ENCODE peak calls at places on chromosomes 5 and 9, in six cellular contexts. E is lung; P is cerebellar cortex; V is activated T-helper 1 cell treated with anti-CD3 and anti-CD28 coated beads, Interleukin-12 subunit alpha, Interleukin-12 subunit beta, Interleukin-2, Interleukin-4 antibody, amounts not matched to agents 30 ng/mL and 10 ng/mL and 1 ng/mL, durations not matched to agents 14 hours and 24 hours and 36 hours; W is tibial artery; T is CD4-positive, CD25-positive, alpha-beta regulatory T cell. I is an unnamed sample.

GRCh38 chr9:130707225-130707976 is 13.8 kb downstream of the EXOSC2 start:
- DNase-seq in E (peak), P (peak), V (peak), W (peak), T (peak), I (peak)

GRCh38 chr9:116380496-116380995 is 227.0 kb downstream of the PAPPA start:
- DNase-seq in E (no peak), P (no peak), V (no peak), W (no peak), T (no peak), I (no peak)

GRCh38 chr9:16202221-16202620 is 649.4 kb downstream of the CCDC171 start:
- DNase-seq in E (no peak), P (no peak), V (no peak), W (no peak), T (no peak), I (no peak)

GRCh38 chr5:38853753-38854470 is 8.1 kb downstream of the OSMR start:
- DNase-seq in E (peak), P (no peak), V (no peak), W (no peak), T (no peak), I (no peak)

GRCh38 chr9:70411141-70411929 is 3.1 kb downstream of the KLF9 start:
- DNase-seq in E (peak), P (peak), V (no peak), W (peak), T (peak), I (peak)

GRCh38 chr5:31811210-31811609 is 172.3 kb downstream of the PDZD2 start:
- DNase-seq in E (no peak), P (no peak), V (no peak), W (no peak), T (no peak), I (no peak)

GRCh38 chr5:73459366-73459765 is 10.8 kb upstream of the FOXD1 start:
- DNase-seq in E (no peak), P (no peak), V (no peak), W (no peak), T (no peak), I (no peak)

GRCh38 chr9:111056554-111056953 is 18.3 kb upstream of the LPAR1 start:
- DNase-seq in E (no peak), P (no peak), V (no peak), W (no peak), T (no peak), I (no peak)

GRCh38 chr9:69153707-69154521 is 20.2 kb upstream of the TJP2 start:
- DNase-seq in E (peak), P (no peak), V (no peak), W (no peak), T (no peak), I (no peak)

GRCh38 chr5:56585973-56586740 is 229.2 kb upstream of the MAP3K1 start:
- DNase-seq in E (peak), P (peak), V (no peak), W (peak), T (peak), I (peak)

GRCh38 chr9:14179449-14179848 is 134.5 kb downstream of the NFIB start:
- DNase-seq in E (no peak), P (no peak), V (no peak), W (no peak), T (no peak), I (peak)

GRCh38 chr9:135088979-135089847 is 1.7 kb downstream of the OLFM1 start:
- DNase-seq in E (no peak), P (peak), V (no peak), W (no peak), T (no peak), I (no peak)

GRCh38 chr5:73152411-73153388 is 20.3 kb upstream of the TMEM174 start:
- DNase-seq in E (no peak), P (peak), V (no peak), W (no peak), T (no peak), I (no peak)

GRCh38 chr9:133888779-133889491 is 103.2 kb downstream of the VAV2 start:
- DNase-seq in E (no peak), P (no peak), V (no peak), W (no peak), T (no peak), I (no peak)

GRCh38 chr5:56649569-56649968 is 165.8 kb upstream of the MAP3K1 start:
- DNase-seq in E (no peak), P (no peak), V (no peak), W (no peak), T (no peak), I (no peak)

GRCh38 chr5:132999246-132999645 is 27.1 kb downstream of the ZCCHC10 start:
- DNase-seq in E (no peak), P (no peak), V (no peak), W (no peak), T (no peak), I (no peak)

GRCh38 chr9:133990366-133991210 is 1.5 kb downstream of the VAV2 start:
- DNase-seq in E (peak), P (no peak), V (no peak), W (peak), T (no peak), I (no peak)

GRCh38 chr9:14240491-14240890 is 73.5 kb downstream of the NFIB start:
- DNase-seq in E (no peak), P (no peak), V (no peak), W (no peak), T (no peak), I (no peak)

GRCh38 chr9:135614821-135615665 is 24.3 kb downstream of the GLT6D1 start:
- DNase-seq in E (peak), P (no peak), V (no peak), W (no peak), T (no peak), I (no peak)

GRCh38 chr5:26847041-26847736 is 191.2 kb downstream of the CDH9 start:
- DNase-seq in E (no peak), P (no peak), V (no peak), W (no peak), T (no peak), I (no peak)

GRCh38 chr9:95511232-95511951 is 5.4 kb downstream of the PTCH1 start:
- DNase-seq in E (peak), P (peak), V (no peak), W (peak), T (peak), I (peak)

GRCh38 chr9:133114451-133114885 is 6.6 kb downstream of the RALGDS start:
- DNase-seq in E (no peak), P (no peak), V (no peak), W (peak), T (no peak), I (no peak)

GRCh38 chr9:95138474-95138873 is 179.0 kb downstream of the FANCC start:
- DNase-seq in E (no peak), P (peak), V (no peak), W (no peak), T (no peak), I (peak)

GRCh38 chr5:136364307-136364706 is 1.0 kb downstream of the TRPC7 start:
- DNase-seq in E (no peak), P (peak), V (no peak), W (no peak), T (no peak), I (no peak)

GRCh38 chr5:111337133-111337532 is 112.9 kb downstream of the CAMK4 start:
- DNase-seq in E (no peak), P (no peak), V (no peak), W (no peak), T (peak), I (no peak)

GRCh38 chr5:142152383-142152730 is 43.8 kb downstream of the NDFIP1 start:
- DNase-seq in E (no peak), P (no peak), V (no peak), W (no peak), T (no peak), I (no peak)

GRCh38 chr5:147455822-147456221 is 54.0 kb downstream of the DPYSL3 start:
- DNase-seq in E (no peak), P (no peak), V (no peak), W (no peak), T (no peak), I (no peak)

GRCh38 chr5:1094670-1095190 is 17.1 kb downstream of the SLC12A7 start:
- DNase-seq in E (no peak), P (no peak), V (no peak), W (no peak), T (no peak), I (no peak)

GRCh38 chr5:142984016-142984415 is 213.8 kb downstream of the ARHGAP26 start:
- DNase-seq in E (no peak), P (no peak), V (no peak), W (no peak), T (no peak), I (no peak)

GRCh38 chr5:93399675-93400074 is 181.3 kb downstream of the NR2F1-AS1 start:
- DNase-seq in E (no peak), P (no peak), V (no peak), W (no peak), T (no peak), I (no peak)

GRCh38 chr5:160960592-160960991 is 108.6 kb upstream of the ATP10B start:
- DNase-seq in E (no peak), P (peak), V (no peak), W (no peak), T (no peak), I (no peak)

GRCh38 chr9:81052846-81053245 is 636.5 kb downstream of the TLE1 start:
- DNase-seq in E (no peak), P (no peak), V (no peak), W (no peak), T (no peak), I (no peak)

GRCh38 chr9:88915916-88916315 is 75.4 kb upstream of the S1PR3 start:
- DNase-seq in E (no peak), P (peak), V (no peak), W (no peak), T (no peak), I (no peak)

GRCh38 chr9:5587024-5587423 is 41.9 kb upstream of the RIC1 start:
- DNase-seq in E (no peak), P (no peak), V (peak), W (no peak), T (no peak), I (no peak)

GRCh38 chr9:16825971-16826370 is 44.5 kb downstream of the BNC2 start:
- DNase-seq in E (no peak), P (no peak), V (no peak), W (no peak), T (no peak), I (no peak)

GRCh38 chr5:56326770-56327169 is 93.6 kb upstream of the ANKRD55 start:
- DNase-seq in E (no peak), P (no peak), V (no peak), W (no peak), T (no peak), I (no peak)

GRCh38 chr9:118290116-118290515 is 585.9 kb downstream of the TLR4 start:
- DNase-seq in E (no peak), P (no peak), V (no peak), W (no peak), T (no peak), I (no peak)

I was measured in prostate gland.